ENCODE peak calls at places on chromosomes 2 and 18, in ten cellular contexts. One of them, this sample, is unnamed.

GRCh38 chr2:2777876-2778275 is 446.8 kb upstream of the MYT1L start:
- DNase-seq in lower lobe of right lung: no peak
- DNase-seq in left lung: no peak
- DNase-seq in Panc1: no peak
- DNase-seq in sigmoid colon: no peak
- DNase-seq in choroid plexus epithelial cell: no peak
- DNase-seq in Jurkat, Clone E6-1: no peak
- DNase-seq in fibroblast of pulmonary artery: no peak
- DNase-seq in A549: no peak
- DNase-seq in IMR-90: no peak
- DNase-seq in this sample: no peak

GRCh38 chr2:20356042-20356441 is 5.4 kb upstream of the PUM2 start:
- DNase-seq in lower lobe of right lung: no peak
- DNase-seq in left lung: no peak
- DNase-seq in Panc1: no peak
- DNase-seq in sigmoid colon: no peak
- DNase-seq in choroid plexus epithelial cell: peak
- DNase-seq in Jurkat, Clone E6-1: peak
- DNase-seq in fibroblast of pulmonary artery: peak
- DNase-seq in A549: no peak
- DNase-seq in IMR-90: peak
- DNase-seq in this sample: no peak

GRCh38 chr18:73646196-73646595 is 501.4 kb downstream of the FBXO15 start:
- DNase-seq in lower lobe of right lung: no peak
- DNase-seq in left lung: no peak
- DNase-seq in Panc1: no peak
- DNase-seq in sigmoid colon: no peak
- DNase-seq in choroid plexus epithelial cell: no peak
- DNase-seq in Jurkat, Clone E6-1: no peak
- DNase-seq in fibroblast of pulmonary artery: peak
- DNase-seq in A549: no peak
- DNase-seq in IMR-90: peak
- DNase-seq in this sample: no peak

GRCh38 chr2:85248741-85249524 is 78.9 kb downstream of the TGOLN2 start:
- DNase-seq in lower lobe of right lung: no peak
- DNase-seq in left lung: no peak
- DNase-seq in Panc1: peak
- DNase-seq in sigmoid colon: no peak
- DNase-seq in choroid plexus epithelial cell: peak
- DNase-seq in Jurkat, Clone E6-1: no peak
- DNase-seq in fibroblast of pulmonary artery: peak
- DNase-seq in A549: peak
- DNase-seq in IMR-90: peak
- DNase-seq in this sample: peak

GRCh38 chr2:203070615-203071547 is 56.2 kb downstream of the NBEAL1 start:
- DNase-seq in lower lobe of right lung: no peak
- DNase-seq in left lung: no peak
- DNase-seq in Panc1: no peak
- DNase-seq in sigmoid colon: no peak
- DNase-seq in choroid plexus epithelial cell: peak
- DNase-seq in Jurkat, Clone E6-1: no peak
- DNase-seq in fibroblast of pulmonary artery: no peak
- DNase-seq in A549: no peak
- DNase-seq in IMR-90: no peak
- DNase-seq in this sample: no peak

GRCh38 chr2:241636182-241636982 is 576 bp downstream of the THAP4 start:
- DNase-seq in lower lobe of right lung: peak
- DNase-seq in left lung: peak
- DNase-seq in Panc1: no peak
- DNase-seq in sigmoid colon: peak
- DNase-seq in choroid plexus epithelial cell: peak
- DNase-seq in Jurkat, Clone E6-1: no peak
- DNase-seq in fibroblast of pulmonary artery: no peak
- DNase-seq in A549: peak
- DNase-seq in IMR-90: peak
- DNase-seq in this sample: no peak

GRCh38 chr2:62968668-62969067 is 82.0 kb upstream of the OTX1 start:
- DNase-seq in lower lobe of right lung: no peak
- DNase-seq in left lung: no peak
- DNase-seq in Panc1: no peak
- DNase-seq in sigmoid colon: no peak
- DNase-seq in choroid plexus epithelial cell: no peak
- DNase-seq in Jurkat, Clone E6-1: no peak
- DNase-seq in fibroblast of pulmonary artery: no peak
- DNase-seq in A549: no peak
- DNase-seq in IMR-90: no peak
- DNase-seq in this sample: no peak

GRCh38 chr2:210617732-210618330 is 61.4 kb downstream of the CPS1 start:
- DNase-seq in lower lobe of right lung: no peak
- DNase-seq in left lung: no peak
- DNase-seq in Panc1: peak
- DNase-seq in sigmoid colon: no peak
- DNase-seq in choroid plexus epithelial cell: peak
- DNase-seq in Jurkat, Clone E6-1: peak
- DNase-seq in fibroblast of pulmonary artery: peak
- DNase-seq in A549: peak
- DNase-seq in IMR-90: peak
- DNase-seq in this sample: no peak

DNA sequence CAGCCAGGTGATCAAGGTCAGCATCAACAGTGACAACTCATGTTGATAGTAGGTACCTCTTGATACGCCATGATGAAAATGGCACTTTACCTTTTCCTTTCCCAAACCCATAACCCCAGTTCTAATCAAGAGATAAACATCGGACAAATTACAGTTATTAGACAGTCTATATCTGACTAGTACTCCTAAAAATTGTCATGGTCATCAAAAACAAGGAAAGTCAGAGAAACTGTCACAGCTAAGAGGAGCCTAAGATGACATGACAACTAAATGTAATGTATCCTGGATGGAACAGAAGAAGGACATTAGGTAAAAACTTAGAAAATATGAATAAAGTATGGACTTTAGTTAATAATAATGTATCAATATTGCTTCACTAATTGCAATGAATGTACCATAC is 97.1 kb upstream of the DNMT3A start:
- DNase-seq in lower lobe of right lung: no peak
- DNase-seq in left lung: no peak
- DNase-seq in Panc1: no peak
- DNase-seq in sigmoid colon: no peak
- DNase-seq in choroid plexus epithelial cell: no peak
- DNase-seq in Jurkat, Clone E6-1: no peak
- DNase-seq in fibroblast of pulmonary artery: no peak
- DNase-seq in A549: no peak
- DNase-seq in IMR-90: no peak
- DNase-seq in this sample: no peak
- H3K4me3 ChIP-seq in lower lobe of right lung: no peak
- H3K4me3 ChIP-seq in left lung: no peak
- H3K4me3 ChIP-seq in Panc1: no peak
- H3K4me3 ChIP-seq in sigmoid colon: no peak
- H3K4me3 ChIP-seq in choroid plexus epithelial cell: no peak
- H3K4me3 ChIP-seq in Jurkat, Clone E6-1: no peak
- H3K4me3 ChIP-seq in fibroblast of pulmonary artery: no peak
- H3K4me3 ChIP-seq in A549: no peak
- H3K4me3 ChIP-seq in IMR-90: no peak
- H3K4me3 ChIP-seq in this sample: no peak

GRCh38 chr2:118980573-118980972 is 38.6 kb downstream of the MARCO start:
- DNase-seq in lower lobe of right lung: no peak
- DNase-seq in left lung: no peak
- DNase-seq in Panc1: no peak
- DNase-seq in sigmoid colon: no peak
- DNase-seq in choroid plexus epithelial cell: no peak
- DNase-seq in Jurkat, Clone E6-1: no peak
- DNase-seq in fibroblast of pulmonary artery: no peak
- DNase-seq in A549: no peak
- DNase-seq in IMR-90: no peak
- DNase-seq in this sample: peak

GRCh38 chr2:118980022-118980421 is 38.0 kb downstream of the MARCO start:
- DNase-seq in lower lobe of right lung: no peak
- DNase-seq in left lung: no peak
- DNase-seq in Panc1: no peak
- DNase-seq in sigmoid colon: no peak
- DNase-seq in choroid plexus epithelial cell: no peak
- DNase-seq in Jurkat, Clone E6-1: no peak
- DNase-seq in fibroblast of pulmonary artery: no peak
- DNase-seq in A549: no peak
- DNase-seq in IMR-90: no peak
- DNase-seq in this sample: no peak

GRCh38 chr2:118983133-118983532 is 41.1 kb downstream of the MARCO start:
- DNase-seq in lower lobe of right lung: no peak
- DNase-seq in left lung: no peak
- DNase-seq in Panc1: no peak
- DNase-seq in sigmoid colon: no peak
- DNase-seq in choroid plexus epithelial cell: no peak
- DNase-seq in Jurkat, Clone E6-1: no peak
- DNase-seq in fibroblast of pulmonary artery: no peak
- DNase-seq in A549: no peak
- DNase-seq in IMR-90: no peak
- DNase-seq in this sample: no peak

GRCh38 chr2:118982039-118982438 is 40.0 kb downstream of the MARCO start:
- DNase-seq in lower lobe of right lung: no peak
- DNase-seq in left lung: no peak
- DNase-seq in Panc1: no peak
- DNase-seq in sigmoid colon: no peak
- DNase-seq in choroid plexus epithelial cell: no peak
- DNase-seq in Jurkat, Clone E6-1: no peak
- DNase-seq in fibroblast of pulmonary artery: no peak
- DNase-seq in A549: no peak
- DNase-seq in IMR-90: no peak
- DNase-seq in this sample: peak

DNA sequence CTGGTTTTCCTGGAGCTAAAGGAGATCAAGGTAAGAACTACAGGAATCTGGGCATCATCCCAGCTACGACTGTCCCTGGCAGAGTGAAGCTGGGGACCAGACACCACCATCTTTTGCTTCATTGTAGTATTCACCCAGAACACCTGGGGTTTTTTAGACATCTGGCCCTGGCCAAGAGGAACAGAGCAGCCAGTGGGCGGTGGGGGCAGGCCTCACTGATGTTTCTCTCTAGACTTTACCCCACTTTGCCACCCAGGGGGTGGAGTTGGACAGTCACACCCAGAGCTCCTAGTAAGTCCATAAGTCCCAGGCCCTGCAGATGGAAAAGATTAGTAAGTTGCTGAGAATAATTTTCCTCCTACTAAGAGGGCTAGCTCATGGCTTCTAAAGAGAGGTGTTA is 39.6 kb downstream of the MARCO start:
- DNase-seq in lower lobe of right lung: no peak
- DNase-seq in left lung: no peak
- DNase-seq in Panc1: no peak
- DNase-seq in sigmoid colon: no peak
- DNase-seq in choroid plexus epithelial cell: no peak
- DNase-seq in Jurkat, Clone E6-1: no peak
- DNase-seq in fibroblast of pulmonary artery: no peak
- DNase-seq in A549: no peak
- DNase-seq in IMR-90: no peak
- DNase-seq in this sample: no peak
- H3K4me3 ChIP-seq in lower lobe of right lung: no peak
- H3K4me3 ChIP-seq in left lung: no peak
- H3K4me3 ChIP-seq in Panc1: no peak
- H3K4me3 ChIP-seq in sigmoid colon: no peak
- H3K4me3 ChIP-seq in choroid plexus epithelial cell: no peak
- H3K4me3 ChIP-seq in Jurkat, Clone E6-1: no peak
- H3K4me3 ChIP-seq in fibroblast of pulmonary artery: no peak
- H3K4me3 ChIP-seq in A549: no peak
- H3K4me3 ChIP-seq in IMR-90: no peak
- H3K4me3 ChIP-seq in this sample: no peak

GRCh38 chr2:180015951-180016709 is 9.0 kb upstream of the CWC22 start:
- DNase-seq in lower lobe of right lung: no peak
- DNase-seq in left lung: no peak
- DNase-seq in Panc1: no peak
- DNase-seq in sigmoid colon: no peak
- DNase-seq in choroid plexus epithelial cell: peak
- DNase-seq in Jurkat, Clone E6-1: no peak
- DNase-seq in fibroblast of pulmonary artery: peak
- DNase-seq in A549: no peak
- DNase-seq in IMR-90: peak
- DNase-seq in this sample: no peak

GRCh38 chr2:180021850-180022249 is 14.8 kb upstream of the CWC22 start:
- DNase-seq in lower lobe of right lung: no peak
- DNase-seq in left lung: peak
- DNase-seq in Panc1: no peak
- DNase-seq in sigmoid colon: no peak
- DNase-seq in choroid plexus epithelial cell: no peak
- DNase-seq in Jurkat, Clone E6-1: no peak
- DNase-seq in fibroblast of pulmonary artery: no peak
- DNase-seq in A549: no peak
- DNase-seq in IMR-90: no peak
- DNase-seq in this sample: no peak

GRCh38 chr2:180012523-180012922 is 5.4 kb upstream of the CWC22 start:
- DNase-seq in lower lobe of right lung: no peak
- DNase-seq in left lung: no peak
- DNase-seq in Panc1: no peak
- DNase-seq in sigmoid colon: no peak
- DNase-seq in choroid plexus epithelial cell: peak
- DNase-seq in Jurkat, Clone E6-1: no peak
- DNase-seq in fibroblast of pulmonary artery: peak
- DNase-seq in A549: peak
- DNase-seq in IMR-90: peak
- DNase-seq in this sample: no peak

GRCh38 chr2:180017764-180018163 is 10.7 kb upstream of the CWC22 start:
- DNase-seq in lower lobe of right lung: no peak
- DNase-seq in left lung: no peak
- DNase-seq in Panc1: no peak
- DNase-seq in sigmoid colon: no peak
- DNase-seq in choroid plexus epithelial cell: peak
- DNase-seq in Jurkat, Clone E6-1: no peak
- DNase-seq in fibroblast of pulmonary artery: peak
- DNase-seq in A549: no peak
- DNase-seq in IMR-90: peak
- DNase-seq in this sample: peak

DNA sequence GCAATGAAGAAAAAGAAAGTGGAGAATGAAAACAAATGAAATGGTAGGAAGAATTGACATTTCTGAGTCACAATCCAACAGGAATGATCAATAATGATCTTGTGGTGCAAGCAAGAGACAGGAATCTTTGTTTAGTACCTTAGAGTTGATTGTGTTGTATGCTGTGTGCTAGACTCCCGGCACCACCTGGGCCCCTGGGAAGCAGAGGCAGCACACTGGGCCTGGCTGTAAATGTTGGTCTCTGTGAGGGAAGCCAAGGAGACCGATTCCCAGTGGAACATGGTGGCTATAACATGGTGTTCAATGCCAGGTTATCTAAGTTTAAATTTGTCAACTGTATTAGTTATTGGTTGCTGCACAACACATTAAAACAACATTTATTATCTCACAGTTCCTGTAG is 9.8 kb upstream of the CWC22 start:
- DNase-seq in lower lobe of right lung: no peak
- DNase-seq in left lung: no peak
- DNase-seq in Panc1: no peak
- DNase-seq in sigmoid colon: no peak
- DNase-seq in choroid plexus epithelial cell: no peak
- DNase-seq in Jurkat, Clone E6-1: no peak
- DNase-seq in fibroblast of pulmonary artery: no peak
- DNase-seq in A549: no peak
- DNase-seq in IMR-90: no peak
- DNase-seq in this sample: no peak
- H3K4me3 ChIP-seq in lower lobe of right lung: no peak
- H3K4me3 ChIP-seq in left lung: no peak
- H3K4me3 ChIP-seq in Panc1: no peak
- H3K4me3 ChIP-seq in sigmoid colon: no peak
- H3K4me3 ChIP-seq in choroid plexus epithelial cell: no peak
- H3K4me3 ChIP-seq in Jurkat, Clone E6-1: no peak
- H3K4me3 ChIP-seq in fibroblast of pulmonary artery: no peak
- H3K4me3 ChIP-seq in A549: no peak
- H3K4me3 ChIP-seq in IMR-90: no peak
- H3K4me3 ChIP-seq in this sample: no peak

GRCh38 chr2:223834431-223834830 is 3.0 kb downstream of the AP1S3 start:
- DNase-seq in lower lobe of right lung: no peak
- DNase-seq in left lung: no peak
- DNase-seq in Panc1: no peak
- DNase-seq in sigmoid colon: no peak
- DNase-seq in choroid plexus epithelial cell: no peak
- DNase-seq in Jurkat, Clone E6-1: no peak
- DNase-seq in fibroblast of pulmonary artery: no peak
- DNase-seq in A549: no peak
- DNase-seq in IMR-90: no peak
- DNase-seq in this sample: no peak
- H3K4me3 ChIP-seq in lower lobe of right lung: no peak
- H3K4me3 ChIP-seq in left lung: no peak
- H3K4me3 ChIP-seq in Panc1: peak
- H3K4me3 ChIP-seq in sigmoid colon: no peak
- H3K4me3 ChIP-seq in choroid plexus epithelial cell: no peak
- H3K4me3 ChIP-seq in Jurkat, Clone E6-1: no peak
- H3K4me3 ChIP-seq in fibroblast of pulmonary artery: no peak
- H3K4me3 ChIP-seq in A549: no peak
- H3K4me3 ChIP-seq in IMR-90: no peak
- H3K4me3 ChIP-seq in this sample: no peak

This sample was measured in SJSA1.